ENCODE peak calls at places on chromosome 9, in five cellular contexts. H is stomach; Y is GM13977; E is activated CD8-positive, alpha-beta T cell treated with anti-CD3 and anti-CD28 coated beads for 36 hours; K is AG04450. F is an unnamed sample.

GRCh38 chr9:75036793-75037192 is 8.7 kb upstream of the CARNMT1 start:
- DNase-seq in H (no peak), Y (no peak), E (no peak), K (no peak), F (no peak)

GRCh38 chr9:132439153-132439552 is 29.1 kb downstream of the CFAP77 start:
- DNase-seq in H (no peak), Y (no peak), E (no peak), K (no peak), F (no peak)

GRCh38 chr9:129644365-129644764 is 2.4 kb upstream of the ASB6 start:
- DNase-seq in H (no peak), Y (no peak), E (no peak), K (no peak), F (no peak)

GRCh38 chr9:16653491-16654407 is 216.7 kb downstream of the BNC2 start:
- DNase-seq in H (no peak), Y (no peak), E (no peak), K (no peak), F (no peak)

GRCh38 chr9:72349911-72350310 is 15.1 kb downstream of the ZFAND5 start:
- DNase-seq in H (no peak), Y (no peak), E (no peak), K (no peak), F (no peak)

GRCh38 chr9:121262953-121263352 is 5.0 kb upstream of the GSN start:
- DNase-seq in H (no peak), Y (no peak), E (no peak), K (no peak), F (no peak)

GRCh38 chr9:93302586-93303257 is 118.8 kb downstream of the WNK2 start:
- DNase-seq in H (peak; percentile 75), Y (peak; percentile 86), E (peak; percentile 78), K (no peak), F (peak; percentile 83)

GRCh38 chr9:124696101-124696500 is 75.0 kb downstream of the NR6A1 start:
- DNase-seq in H (no peak), Y (no peak), E (no peak), K (no peak), F (no peak)

GRCh38 chr9:131651599-131651998 is 88.3 kb downstream of the RAPGEF1 start:
- DNase-seq in H (no peak), Y (no peak), E (no peak), K (no peak), F (no peak)

GRCh38 chr9:79610019-79610760 is 38.4 kb downstream of the TLE4 start:
- DNase-seq in H (no peak), Y (no peak), E (no peak), K (no peak), F (no peak)

GRCh38 chr9:14153310-14153720 is 160.6 kb downstream of the NFIB start:
- DNase-seq in H (no peak), Y (no peak), E (no peak), K (no peak), F (no peak)

GRCh38 chr9:27019589-27019988 is 14.1 kb upstream of the LRRC19 start:
- DNase-seq in H (no peak), Y (no peak), E (no peak), K (peak; percentile 63), F (no peak)

GRCh38 chr9:95907794-95908193 is 32.3 kb downstream of the ERCC6L2 start:
- DNase-seq in H (no peak), Y (no peak), E (no peak), K (no peak), F (no peak)

GRCh38 chr9:35548571-35548970 is 56.5 kb upstream of the TESK1 start:
- DNase-seq in H (no peak), Y (no peak), E (no peak), K (no peak), F (no peak)

GRCh38 chr9:79054500-79054899 is 517.3 kb upstream of the TLE4 start:
- DNase-seq in H (no peak), Y (no peak), E (no peak), K (no peak), F (no peak)

GRCh38 chr9:23541976-23542375 is 284.1 kb downstream of the ELAVL2 start:
- DNase-seq in H (no peak), Y (no peak), E (no peak), K (no peak), F (no peak)

GRCh38 chr9:87606921-87607521 is 109.4 kb downstream of the DAPK1 start:
- DNase-seq in H (no peak), Y (no peak), E (no peak), K (no peak), F (no peak)

GRCh38 chr9:77820293-77820954 is 172.3 kb upstream of the GNA14 start:
- DNase-seq in H (no peak), Y (no peak), E (no peak), K (peak; percentile 10), F (no peak)

GRCh38 chr9:135087489-135087791 is at the start of gene OLFM1:
- DNase-seq in H (peak; percentile 71), Y (peak; percentile 71), E (peak; percentile 59), K (no peak), F (peak; percentile 73)

GRCh38 chr9:131613921-131614320 is 68.6 kb downstream of the PRRT1B start:
- DNase-seq in H (no peak), Y (no peak), E (no peak), K (no peak), F (no peak)

GRCh38 chr9:28971881-28972280 is 1398.6 kb upstream of the C9orf72 start:
- DNase-seq in H (no peak), Y (no peak), E (no peak), K (no peak), F (no peak)

GRCh38 chr9:12882430-12882829 is 107.6 kb downstream of the LURAP1L start:
- DNase-seq in H (no peak), Y (no peak), E (no peak), K (peak; percentile 15), F (no peak)

GRCh38 chr9:15935661-15936315 is 382.9 kb downstream of the CCDC171 start:
- DNase-seq in H (no peak), Y (no peak), E (no peak), K (no peak), F (no peak)

GRCh38 chr9:133127340-133127981 is 6.4 kb upstream of the RALGDS start:
- DNase-seq in H (peak; percentile 84), Y (no peak), E (peak; percentile 68), K (no peak), F (no peak)

GRCh38 chr9:35518981-35519679 is 29.2 kb downstream of the RUSC2 start:
- DNase-seq in H (no peak), Y (no peak), E (no peak), K (no peak), F (no peak)

GRCh38 chr9:109409998-109410397 is 88.1 kb downstream of the PTPN3 start:
- DNase-seq in H (no peak), Y (no peak), E (peak; percentile 42), K (no peak), F (no peak)

GRCh38 chr9:136093995-136094881 is 851 bp downstream of the NACC2 start:
- DNase-seq in H (peak; percentile 69), Y (no peak), E (peak; percentile 83), K (no peak), F (no peak)

GRCh38 chr9:116087246-116087645 is 66.3 kb upstream of the PAPPA start:
- DNase-seq in H (peak; percentile 26), Y (no peak), E (no peak), K (peak; percentile 42), F (no peak)

GRCh38 chr9:122200960-122201635 is 27.7 kb downstream of the LHX6 start:
- DNase-seq in H (peak; percentile 45), Y (no peak), E (no peak), K (peak; percentile 21), F (no peak)

GRCh38 chr9:71783120-71783523 is 14.8 kb upstream of the CEMIP2 start:
- DNase-seq in H (peak; percentile 46), Y (no peak), E (peak; percentile 94), K (no peak), F (peak; percentile 36)

GRCh38 chr9:134852906-134853654 is 27.5 kb upstream of the FCN2 start:
- DNase-seq in H (no peak), Y (no peak), E (no peak), K (no peak), F (no peak)

GRCh38 chr9:114035221-114035844 is 42.8 kb downstream of the AMBP start:
- DNase-seq in H (no peak), Y (no peak), E (no peak), K (no peak), F (no peak)

GRCh38 chr9:133144142-133144886 is 19.4 kb downstream of the GBGT1 start:
- DNase-seq in H (peak; percentile 86), Y (peak; percentile 93), E (peak; percentile 97), K (no peak), F (peak; percentile 96)

GRCh38 chr9:22278426-22278825 is 168.2 kb upstream of the DMRTA1 start:
- DNase-seq in H (no peak), Y (no peak), E (no peak), K (no peak), F (no peak)

GRCh38 chr9:91949946-91950664 is at the start of gene ROR2:
- DNase-seq in H (peak; percentile 84), Y (peak; percentile 81), E (peak; percentile 64), K (no peak), F (peak; percentile 86)

GRCh38 chr9:115691686-115692085 is 461.9 kb upstream of the PAPPA start:
- DNase-seq in H (no peak), Y (no peak), E (no peak), K (peak; percentile 42), F (no peak)

GRCh38 chr9:19583890-19584289 is 175.1 kb downstream of the ACER2 start:
- DNase-seq in H (no peak), Y (no peak), E (no peak), K (no peak), F (no peak)
- TF ChIP-seq CTCF in H (no peak), Y (no peak), E (no peak), K (no peak), F (no peak)

GRCh38 chr9:98564714-98565113 is 144.0 kb downstream of the GABBR2 start:
- DNase-seq in H (no peak), Y (no peak), E (no peak), K (no peak), F (no peak)
- TF ChIP-seq CTCF in H (no peak), Y (no peak), E (no peak), K (no peak), F (no peak)

DNA sequence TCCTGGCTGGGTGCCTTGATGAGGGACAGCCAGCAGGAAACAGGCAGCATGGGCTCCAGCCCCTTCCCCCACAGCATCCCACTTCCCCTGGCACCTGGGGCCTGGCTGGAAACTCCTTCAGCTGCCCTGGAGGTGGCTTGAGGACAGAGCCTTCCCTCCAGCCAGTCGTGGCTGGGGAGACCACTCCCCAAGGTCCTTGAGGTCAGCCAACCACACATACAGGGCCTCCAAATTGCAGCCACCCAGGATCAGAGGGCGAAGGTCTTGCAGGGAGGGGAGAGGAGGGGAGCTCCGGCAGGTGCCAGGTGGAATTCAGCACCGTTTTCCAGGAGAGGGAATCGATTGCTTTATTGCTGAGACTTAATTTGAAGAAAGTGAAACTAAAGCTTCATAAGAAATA is 280.4 kb downstream of the PBX3 start:
- DNase-seq in H (no peak), Y (no peak), E (no peak), K (no peak), F (no peak)
- TF ChIP-seq CTCF in H (no peak), Y (no peak), E (no peak), K (no peak), F (no peak)

DNA sequence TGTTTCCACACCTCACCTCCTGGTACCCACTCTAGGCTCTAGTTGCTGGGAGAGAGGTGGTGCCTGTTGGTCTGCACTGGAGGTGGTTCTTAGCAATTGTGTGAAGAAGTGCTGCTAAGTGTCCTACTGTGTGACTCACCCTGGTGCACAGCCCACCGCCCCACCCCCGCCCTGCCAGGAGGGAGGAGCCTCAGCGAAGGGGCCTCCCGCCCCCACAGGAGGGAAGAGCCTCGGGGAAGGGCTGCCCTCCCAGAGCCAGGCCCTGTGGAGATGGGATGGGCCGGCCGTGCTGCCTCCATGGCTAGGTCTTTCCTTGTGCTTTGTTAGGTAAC is 105.3 kb downstream of the EHMT1 start:
- DNase-seq in H (no peak), Y (no peak), E (peak; percentile 36), K (no peak), F (no peak)
- TF ChIP-seq CTCF in H (no peak), Y (no peak), E (no peak), K (no peak), F (no peak)

F was measured in GM20000.